ENCODE peak calls at places on chromosomes 6 and 20, in ten cellular contexts. O is spleen; Z is iPS-NIHi11; H is RWPE1; R is GM13976; A is effector memory CD8-positive, alpha-beta T cell; X is osteoblast; I is RCC 7860; Q is posterior vena cava; E is GM19239. C is an unnamed sample.
A peak's percentile ranks its signal among the peaks of the same experiment; 100 is the strongest.

GRCh38 chr20:51404297-51405060 is 138.0 kb downstream of the NFATC2 start:
- DNase-seq in I (peak; percentile 42), E (peak; percentile 84), R (peak; percentile 87), O (peak; percentile 95), Z (no peak), H (no peak), Q (peak; percentile 77), X (no peak), A (peak; percentile 85), C (no peak)

GRCh38 chr6:83381949-83382348 is 48.9 kb downstream of the ME1 start:
- DNase-seq in H (no peak), I (no peak), Z (no peak), R (no peak), A (no peak), O (no peak), X (no peak), E (no peak), Q (no peak), C (no peak)

GRCh38 chr6:56693246-56693607 is 50.5 kb upstream of the DST start:
- DNase-seq in O (peak; percentile 54), I (peak; percentile 78), E (no peak), A (no peak), R (no peak), H (no peak), X (no peak), Q (peak; percentile 97), Z (no peak), C (peak; percentile 72)

GRCh38 chr20:37538003-37538402 is 10.3 kb upstream of the BLCAP start:
- DNase-seq in E (no peak), A (no peak), H (peak; percentile 72), O (peak; percentile 13), Z (no peak), I (no peak), R (no peak), X (no peak), Q (peak; percentile 49), C (peak; percentile 29)

GRCh38 chr6:32984639-32985389 is 16.4 kb downstream of the BRD2 start:
- DNase-seq in A (peak; percentile 91), Q (peak; percentile 96), I (peak; percentile 57), H (peak; percentile 71), E (no peak), R (peak; percentile 74), O (peak; percentile 96), Z (peak; percentile 81), X (no peak), C (peak; percentile 49)

GRCh38 chr6:4812068-4812467 is 35.9 kb downstream of the CDYL start:
- DNase-seq in H (peak; percentile 36), I (no peak), A (no peak), O (no peak), E (no peak), Q (no peak), Z (no peak), R (no peak), X (no peak), C (no peak)

GRCh38 chr20:4135385-4136077 is 120.2 kb upstream of the RNF24 start:
- DNase-seq in H (peak; percentile 98), Z (peak; percentile 55), A (no peak), R (no peak), E (no peak), O (no peak), Q (no peak), X (peak; percentile 98), I (peak; percentile 98), C (peak; percentile 86)

GRCh38 chr6:140905050-140905449 is 1227.7 kb upstream of the GJE1 start:
- DNase-seq in R (no peak), E (no peak), I (no peak), A (no peak), H (no peak), Q (no peak), X (no peak), Z (no peak), O (no peak), C (no peak)

GRCh38 chr6:149499066-149499465 is 14.3 kb upstream of the ZC3H12D start:
- DNase-seq in Z (no peak), R (no peak), I (no peak), E (no peak), A (no peak), Q (no peak), H (peak; percentile 54), O (no peak), X (peak; percentile 84), C (peak; percentile 33)

GRCh38 chr6:13273931-13274706 is 54.2 kb downstream of the TBC1D7 start:
- DNase-seq in Q (no peak), I (peak; percentile 64), R (peak; percentile 77), O (peak; percentile 88), Z (no peak), H (no peak), X (no peak), E (no peak), A (peak; percentile 48), C (no peak)

GRCh38 chr6:99519446-99519845 is 4.2 kb upstream of the USP45 start:
- DNase-seq in Z (no peak), I (no peak), O (no peak), X (no peak), A (no peak), Q (no peak), R (no peak), H (no peak), E (no peak), C (no peak)

GRCh38 chr6:107290491-107290890 is 168.9 kb downstream of the PDSS2 start:
- DNase-seq in R (no peak), I (no peak), H (no peak), A (no peak), Z (no peak), O (no peak), Q (no peak), E (no peak), X (no peak), C (no peak)

GRCh38 chr20:36465109-36466080 is 75.9 kb upstream of the MYL9 start:
- DNase-seq in I (peak; percentile 87), X (peak; percentile 98), R (no peak), Z (no peak), O (no peak), A (no peak), Q (peak; percentile 91), H (peak; percentile 88), E (no peak), C (peak; percentile 34)

GRCh38 chr6:24824142-24824755 is 25.5 kb upstream of the ARMH2 start:
- DNase-seq in I (no peak), R (no peak), H (no peak), E (no peak), Q (no peak), O (no peak), Z (no peak), X (no peak), A (no peak), C (no peak)

GRCh38 chr20:49323622-49324238 is 45.9 kb upstream of the ZNFX1 start:
- DNase-seq in X (peak; percentile 95), I (peak; percentile 69), H (peak; percentile 74), O (no peak), A (peak; percentile 21), Z (no peak), E (no peak), R (peak; percentile 47), Q (peak; percentile 56), C (no peak)

GRCh38 chr20:10398834-10399369 is 35.1 kb downstream of the MKKS start:
- DNase-seq in H (no peak), Z (no peak), O (no peak), A (no peak), I (no peak), E (no peak), X (no peak), Q (no peak), R (no peak), C (no peak)

GRCh38 chr6:116019428-116019827 is 41.3 kb downstream of the FRK start:
- DNase-seq in R (no peak), A (no peak), Z (no peak), Q (no peak), X (no peak), O (no peak), E (no peak), I (no peak), H (no peak), C (no peak)

GRCh38 chr6:133741375-133741861 is 147.5 kb upstream of the TCF21 start:
- DNase-seq in Z (peak; percentile 31), Q (no peak), H (no peak), X (no peak), O (no peak), I (no peak), E (no peak), R (no peak), A (no peak), C (no peak)

GRCh38 chr6:46903175-46903574 is 18.6 kb downstream of the ADGRF5 start:
- DNase-seq in O (no peak), R (no peak), X (no peak), Q (no peak), Z (no peak), I (no peak), H (no peak), A (no peak), E (no peak), C (no peak)

GRCh38 chr6:81003156-81003555 is 749.3 kb downstream of the TENT5A start:
- DNase-seq in Q (no peak), R (no peak), E (no peak), I (no peak), O (no peak), A (no peak), X (peak; percentile 68), H (no peak), Z (no peak), C (no peak)

GRCh38 chr6:170076466-170077165 is 214.3 kb downstream of the DLL1 start:
- DNase-seq in Z (peak; percentile 4), A (no peak), O (peak; percentile 65), Q (peak; percentile 57), R (no peak), I (no peak), E (no peak), H (no peak), X (peak; percentile 65), C (no peak)

GRCh38 chr20:32190608-32191415 is 16.7 kb downstream of the PLAGL2 start:
- DNase-seq in I (no peak), X (peak; percentile 86), H (no peak), O (no peak), A (no peak), E (no peak), R (no peak), Q (no peak), Z (no peak), C (no peak)

GRCh38 chr6:134111062-134111677 is 58.7 kb upstream of the SLC2A12 start:
- DNase-seq in A (peak; percentile 58), H (peak; percentile 59), E (peak; percentile 56), O (no peak), Q (no peak), Z (peak; percentile 75), X (peak; percentile 70), R (peak; percentile 75), I (peak; percentile 30), C (peak; percentile 26)

GRCh38 chr20:32537657-32538525 is 47.2 kb downstream of the NOL4L start:
- DNase-seq in O (peak; percentile 83), Q (no peak), A (no peak), E (no peak), H (no peak), Z (peak; percentile 55), X (no peak), R (no peak), I (no peak), C (no peak)

GRCh38 chr6:28537509-28538140 is 11.9 kb downstream of the GPX5 start:
- DNase-seq in Q (no peak), E (no peak), A (no peak), O (no peak), I (no peak), X (no peak), H (no peak), Z (peak; percentile 40), R (no peak), C (no peak)

GRCh38 chr20:34016736-34017135 is 23.0 kb downstream of the RALY start:
- DNase-seq in X (no peak), I (no peak), O (no peak), Q (no peak), A (no peak), Z (no peak), E (no peak), H (no peak), R (no peak), C (no peak)

GRCh38 chr6:143150291-143150690 is 89.6 kb downstream of the AIG1 start:
- DNase-seq in I (no peak), O (no peak), E (no peak), A (no peak), Z (no peak), R (no peak), H (no peak), X (no peak), Q (no peak), C (no peak)

GRCh38 chr6:127630800-127631199 is 53.8 kb downstream of the C6orf58 start:
- DNase-seq in O (no peak), Z (no peak), X (no peak), Q (no peak), H (no peak), I (no peak), R (no peak), E (no peak), A (no peak), C (no peak)

C was measured in epithelial cell of prostate.